ENCODE peak calls at places on chromosome 13, in four cellular contexts. M is suprapubic skin; Z is AG10803; T is CD8-positive, alpha-beta T cell. K is an unnamed sample.

GRCh38 chr13:45521292-45521691 is 56.6 kb downstream of the COG3 start:
- DNase-seq in M (no peak), Z (peak), T (no peak), K (peak)

GRCh38 chr13:75383064-75383715 is 98.8 kb downstream of the TBC1D4 start:
- DNase-seq in M (no peak), Z (no peak), T (no peak), K (no peak)

GRCh38 chr13:99572131-99572530 is 70.9 kb downstream of the TM9SF2 start:
- DNase-seq in M (no peak), Z (peak), T (no peak), K (peak)

GRCh38 chr13:23966221-23966690 is 69.0 kb upstream of the C1QTNF9B start:
- DNase-seq in M (no peak), Z (no peak), T (no peak), K (no peak)

GRCh38 chr13:85741017-85741416 is 58.2 kb downstream of the SLITRK6 start:
- DNase-seq in M (no peak), Z (no peak), T (no peak), K (no peak)

GRCh38 chr13:64074989-64075474 is 2659.4 kb upstream of the PCDH20 start:
- DNase-seq in M (no peak), Z (no peak), T (no peak), K (no peak)

GRCh38 chr13:111424134-111424533 is 103.7 kb downstream of the TEX29 start:
- DNase-seq in M (no peak), Z (no peak), T (no peak), K (no peak)

GRCh38 chr13:52025475-52026245 is 1.2 kb downstream of the UTP14C start:
- DNase-seq in M (no peak), Z (no peak), T (no peak), K (no peak)

GRCh38 chr13:101455863-101456262 is 3.4 kb downstream of the ITGBL1 start:
- DNase-seq in M (no peak), Z (peak), T (no peak), K (peak)

GRCh38 chr13:71320452-71320851 is 546.6 kb downstream of the DACH1 start:
- DNase-seq in M (no peak), Z (no peak), T (no peak), K (peak)

GRCh38 chr13:101307181-101307701 is 109.1 kb downstream of the NALCN start:
- DNase-seq in M (no peak), Z (peak), T (no peak), K (peak)

GRCh38 chr13:76852991-76853390 is 33.2 kb downstream of the KCTD12 start:
- DNase-seq in M (no peak), Z (peak), T (no peak), K (peak)

GRCh38 chr13:19845758-19846157 is 17.7 kb downstream of the ZMYM5 start:
- DNase-seq in M (no peak), Z (peak), T (no peak), K (peak)

GRCh38 chr13:94431987-94432386 is 47.5 kb downstream of the DCT start:
- DNase-seq in M (no peak), Z (no peak), T (no peak), K (no peak)

GRCh38 chr13:37488682-37489081 is 109.9 kb downstream of the POSTN start:
- DNase-seq in M (no peak), Z (peak), T (no peak), K (peak)

GRCh38 chr13:21670006-21670882 is 629 bp upstream of the FGF9 start:
- DNase-seq in M (no peak), Z (peak), T (peak), K (peak)

GRCh38 chr13:78045916-78046315 is 127.3 kb upstream of the EDNRB start:
- DNase-seq in M (no peak), Z (no peak), T (no peak), K (peak)

GRCh38 chr13:94706854-94707399 is 5.4 kb downstream of the SOX21 start:
- DNase-seq in M (no peak), Z (no peak), T (no peak), K (no peak)

GRCh38 chr13:90299238-90299637 is 1048.2 kb upstream of the MIR17HG start:
- DNase-seq in M (no peak), Z (no peak), T (no peak), K (no peak)

GRCh38 chr13:66922444-66922843 is 307.7 kb downstream of the PCDH9 start:
- DNase-seq in M (no peak), Z (no peak), T (no peak), K (no peak)

GRCh38 chr13:104843328-104843727 is 1692.1 kb downstream of the EFNB2 start:
- DNase-seq in M (no peak), Z (no peak), T (no peak), K (no peak)

DNA sequence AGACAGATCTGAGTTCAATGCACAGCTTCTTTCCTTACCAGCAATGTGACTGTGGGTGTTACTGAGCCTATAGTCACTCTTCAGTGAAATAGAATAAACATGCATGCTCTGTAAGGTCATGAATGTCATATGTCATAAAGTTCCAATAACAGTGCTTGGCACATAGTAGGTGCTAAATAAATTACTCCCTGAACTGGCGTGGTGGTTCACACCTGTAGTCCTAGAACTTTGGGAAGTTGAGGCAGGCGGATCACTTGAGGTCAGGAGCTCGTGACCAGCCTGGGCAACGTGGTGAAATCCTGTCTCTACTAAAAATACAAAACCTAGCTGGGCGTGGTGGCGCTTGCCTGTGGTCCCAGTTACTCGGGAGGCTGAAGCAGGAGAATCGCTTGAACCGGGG is 13.2 kb downstream of the WBP4 start:
- DNase-seq in M (no peak), Z (no peak), T (no peak), K (no peak)
- TF ChIP-seq CTCF in M (no peak), Z (no peak), T (no peak), K (no peak)

GRCh38 chr13:82330499-82330898 is 1551.8 kb downstream of the SLITRK1 start:
- DNase-seq in M (no peak), Z (no peak), T (no peak), K (peak)
- TF ChIP-seq CTCF in M (no peak), Z (no peak), T (no peak), K (peak)

GRCh38 chr13:60627071-60627686 is 230.2 kb downstream of the TDRD3 start:
- DNase-seq in M (no peak), Z (peak), T (no peak), K (peak)
- TF ChIP-seq CTCF in M (no peak), Z (peak), T (no peak), K (peak)

GRCh38 chr13:40992678-40993077 is 26.4 kb downstream of the ELF1 start:
- DNase-seq in M (no peak), Z (no peak), T (no peak), K (peak)
- TF ChIP-seq CTCF in M (no peak), Z (no peak), T (peak), K (no peak)

GRCh38 chr13:113929628-113930615 is 44.0 kb downstream of the C13orf46 start:
- DNase-seq in M (peak), Z (peak), T (no peak), K (no peak)

GRCh38 chr13:113926301-113926761 is 47.5 kb downstream of the C13orf46 start:
- DNase-seq in M (peak), Z (peak), T (no peak), K (peak)

GRCh38 chr13:113928701-113929627 is 44.9 kb downstream of the C13orf46 start:
- DNase-seq in M (peak), Z (peak), T (no peak), K (peak)

GRCh38 chr13:113927661-113928581 is 46.0 kb downstream of the C13orf46 start:
- DNase-seq in M (peak), Z (peak), T (no peak), K (peak)

GRCh38 chr13:113926951-113927660 is 46.8 kb downstream of the C13orf46 start:
- DNase-seq in M (peak), Z (peak), T (no peak), K (no peak)
- TF ChIP-seq CTCF in M (no peak), Z (no peak), T (no peak), K (no peak)

DNA sequence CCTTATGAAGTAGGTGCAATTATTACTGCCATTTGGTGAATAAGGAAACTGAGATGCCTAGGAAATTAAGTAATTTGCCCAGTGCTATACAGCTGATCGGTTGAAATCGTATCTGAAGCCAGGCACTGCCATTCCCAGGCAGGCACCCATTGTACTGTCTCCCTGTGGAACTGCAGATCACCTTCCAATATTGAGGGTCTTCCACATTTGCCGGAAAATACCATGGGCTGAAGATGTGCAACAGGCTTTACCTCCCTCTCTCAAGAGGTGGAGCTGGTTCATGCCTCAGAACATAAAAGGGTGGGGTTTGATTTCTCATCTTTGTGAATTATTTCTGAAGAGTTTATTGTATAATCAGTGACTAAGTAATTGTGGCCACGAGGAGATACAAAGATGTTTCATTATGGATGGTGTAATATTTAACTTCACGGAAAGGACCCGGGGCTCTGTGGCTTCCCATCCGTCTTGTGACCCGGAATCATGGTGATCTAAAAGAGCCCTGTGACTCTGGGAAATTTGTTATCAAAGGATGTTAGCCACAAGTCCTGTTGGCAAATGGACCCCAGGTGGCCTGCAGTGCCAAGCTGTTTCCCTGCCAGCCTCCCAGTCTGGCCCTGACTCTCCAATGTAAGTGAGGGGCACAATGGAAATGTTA is 230.4 kb downstream of the LACC1 start:
- DNase-seq in M (no peak), Z (no peak), T (no peak), K (no peak)
- TF ChIP-seq CTCF in M (no peak), Z (no peak), T (no peak), K (no peak)

K was measured in cardiac fibroblast.